ENCODE peak calls at places on chromosome 5, in eight cellular contexts. One of them, this sample, is unnamed. For H3K9me3, the result is how much of the 10 kb centered on the place peaks cover.

GRCh38 chr5:28574616-28575015 is 1536.2 kb upstream of the CDH9 start:
- DNase-seq in CD8-positive, alpha-beta memory T cell: no peak
- DNase-seq in transverse colon: no peak
- DNase-seq in right cardiac atrium: no peak
- DNase-seq in CD8-positive, alpha-beta T cell: no peak
- DNase-seq in A549: no peak
- DNase-seq in ovary: no peak
- DNase-seq in stomach: no peak
- DNase-seq in this sample: no peak

GRCh38 chr5:107455111-107455544 is 215.6 kb downstream of the EFNA5 start:
- DNase-seq in right cardiac atrium: no peak
- DNase-seq in A549: no peak
- DNase-seq in CD8-positive, alpha-beta memory T cell: no peak
- DNase-seq in CD8-positive, alpha-beta T cell: no peak
- DNase-seq in ovary: no peak
- DNase-seq in stomach: no peak
- DNase-seq in transverse colon: no peak
- DNase-seq in this sample: no peak

GRCh38 chr5:57366744-57367143 is 115.9 kb downstream of the ACTBL2 start:
- DNase-seq in ovary: no peak
- DNase-seq in stomach: no peak
- DNase-seq in CD8-positive, alpha-beta memory T cell: no peak
- DNase-seq in CD8-positive, alpha-beta T cell: no peak
- DNase-seq in right cardiac atrium: no peak
- DNase-seq in transverse colon: no peak
- DNase-seq in A549: peak
- DNase-seq in this sample: no peak

GRCh38 chr5:7763621-7764072 is 87.3 kb downstream of the CFAP90 start:
- DNase-seq in right cardiac atrium: no peak
- DNase-seq in ovary: no peak
- DNase-seq in CD8-positive, alpha-beta memory T cell: no peak
- DNase-seq in transverse colon: no peak
- DNase-seq in CD8-positive, alpha-beta T cell: no peak
- DNase-seq in A549: no peak
- DNase-seq in stomach: no peak
- DNase-seq in this sample: no peak

GRCh38 chr5:10306806-10307205 is 896 bp downstream of the CMBL start:
- DNase-seq in ovary: no peak
- DNase-seq in CD8-positive, alpha-beta T cell: no peak
- DNase-seq in transverse colon: no peak
- DNase-seq in CD8-positive, alpha-beta memory T cell: no peak
- DNase-seq in stomach: no peak
- DNase-seq in right cardiac atrium: no peak
- DNase-seq in A549: no peak
- DNase-seq in this sample: no peak

GRCh38 chr5:147822686-147823491 is 8.6 kb downstream of the SPINK1 start:
- DNase-seq in CD8-positive, alpha-beta T cell: peak
- DNase-seq in CD8-positive, alpha-beta memory T cell: peak
- DNase-seq in ovary: peak
- DNase-seq in right cardiac atrium: peak
- DNase-seq in A549: peak
- DNase-seq in transverse colon: peak
- DNase-seq in stomach: peak
- DNase-seq in this sample: peak

GRCh38 chr5:171647043-171647899 is 138.3 kb upstream of the SMIM23 start:
- DNase-seq in A549: peak
- DNase-seq in CD8-positive, alpha-beta T cell: no peak
- DNase-seq in stomach: no peak
- DNase-seq in transverse colon: no peak
- DNase-seq in right cardiac atrium: no peak
- DNase-seq in CD8-positive, alpha-beta memory T cell: no peak
- DNase-seq in ovary: no peak
- DNase-seq in this sample: no peak

GRCh38 chr5:136132557-136133415 is at the start of gene SMAD5:
- DNase-seq in stomach: peak
- DNase-seq in right cardiac atrium: peak
- DNase-seq in CD8-positive, alpha-beta memory T cell: peak
- DNase-seq in transverse colon: peak
- DNase-seq in CD8-positive, alpha-beta T cell: peak
- DNase-seq in ovary: peak
- DNase-seq in A549: peak
- DNase-seq in this sample: peak

GRCh38 chr5:107361945-107362344 is 308.8 kb downstream of the EFNA5 start:
- DNase-seq in CD8-positive, alpha-beta T cell: no peak
- DNase-seq in CD8-positive, alpha-beta memory T cell: no peak
- DNase-seq in A549: peak
- DNase-seq in ovary: peak
- DNase-seq in right cardiac atrium: peak
- DNase-seq in stomach: no peak
- DNase-seq in transverse colon: no peak
- DNase-seq in this sample: no peak

GRCh38 chr5:147773587-147773986 is 8.9 kb downstream of the JAKMIP2 start:
- DNase-seq in transverse colon: no peak
- DNase-seq in right cardiac atrium: no peak
- DNase-seq in A549: no peak
- DNase-seq in CD8-positive, alpha-beta T cell: no peak
- DNase-seq in stomach: no peak
- DNase-seq in ovary: no peak
- DNase-seq in CD8-positive, alpha-beta memory T cell: no peak
- DNase-seq in this sample: no peak

GRCh38 chr5:151115272-151115905 is 34.6 kb upstream of the TNIP1 start:
- DNase-seq in CD8-positive, alpha-beta T cell: peak
- DNase-seq in A549: peak
- DNase-seq in CD8-positive, alpha-beta memory T cell: peak
- DNase-seq in stomach: peak
- DNase-seq in right cardiac atrium: peak
- DNase-seq in ovary: peak
- DNase-seq in transverse colon: peak
- DNase-seq in this sample: peak

GRCh38 chr5:73359395-73359794 is 89.2 kb downstream of the FOXD1 start:
- DNase-seq in A549: no peak
- DNase-seq in CD8-positive, alpha-beta memory T cell: no peak
- DNase-seq in transverse colon: no peak
- DNase-seq in stomach: no peak
- DNase-seq in ovary: no peak
- DNase-seq in right cardiac atrium: no peak
- DNase-seq in CD8-positive, alpha-beta T cell: no peak
- DNase-seq in this sample: no peak

GRCh38 chr5:68053202-68053601 is 162.4 kb upstream of the PIK3R1 start:
- DNase-seq in right cardiac atrium: no peak
- DNase-seq in CD8-positive, alpha-beta memory T cell: no peak
- DNase-seq in CD8-positive, alpha-beta T cell: no peak
- DNase-seq in stomach: no peak
- DNase-seq in A549: no peak
- DNase-seq in transverse colon: no peak
- DNase-seq in ovary: no peak
- DNase-seq in this sample: no peak

GRCh38 chr5:138900281-138900965 is 25.3 kb upstream of the LRRTM2 start:
- DNase-seq in stomach: no peak
- DNase-seq in A549: no peak
- DNase-seq in CD8-positive, alpha-beta memory T cell: no peak
- DNase-seq in CD8-positive, alpha-beta T cell: no peak
- DNase-seq in transverse colon: no peak
- DNase-seq in ovary: no peak
- DNase-seq in right cardiac atrium: no peak
- DNase-seq in this sample: no peak

GRCh38 chr5:112418412-112419049 is 546 bp downstream of the EPB41L4A start:
- DNase-seq in CD8-positive, alpha-beta memory T cell: no peak
- DNase-seq in CD8-positive, alpha-beta T cell: no peak
- DNase-seq in transverse colon: peak
- DNase-seq in ovary: peak
- DNase-seq in right cardiac atrium: no peak
- DNase-seq in stomach: no peak
- DNase-seq in A549: no peak
- DNase-seq in this sample: peak

GRCh38 chr5:112823656-112824055 is 37.4 kb upstream of the SRP19 start:
- DNase-seq in transverse colon: no peak
- DNase-seq in right cardiac atrium: no peak
- DNase-seq in ovary: no peak
- DNase-seq in CD8-positive, alpha-beta T cell: no peak
- DNase-seq in CD8-positive, alpha-beta memory T cell: no peak
- DNase-seq in A549: no peak
- DNase-seq in stomach: no peak
- DNase-seq in this sample: no peak

GRCh38 chr5:34587355-34588241 is 68.5 kb upstream of the RAI14 start:
- DNase-seq in right cardiac atrium: no peak
- DNase-seq in CD8-positive, alpha-beta memory T cell: no peak
- DNase-seq in A549: peak
- DNase-seq in transverse colon: no peak
- DNase-seq in ovary: no peak
- DNase-seq in stomach: no peak
- DNase-seq in CD8-positive, alpha-beta T cell: no peak
- DNase-seq in this sample: no peak

GRCh38 chr5:169248520-169248919 is 52.4 kb downstream of the SLIT3 start:
- DNase-seq in right cardiac atrium: no peak
- DNase-seq in ovary: no peak
- DNase-seq in CD8-positive, alpha-beta T cell: no peak
- DNase-seq in A549: no peak
- DNase-seq in CD8-positive, alpha-beta memory T cell: no peak
- DNase-seq in transverse colon: no peak
- DNase-seq in stomach: no peak
- DNase-seq in this sample: no peak

DNA sequence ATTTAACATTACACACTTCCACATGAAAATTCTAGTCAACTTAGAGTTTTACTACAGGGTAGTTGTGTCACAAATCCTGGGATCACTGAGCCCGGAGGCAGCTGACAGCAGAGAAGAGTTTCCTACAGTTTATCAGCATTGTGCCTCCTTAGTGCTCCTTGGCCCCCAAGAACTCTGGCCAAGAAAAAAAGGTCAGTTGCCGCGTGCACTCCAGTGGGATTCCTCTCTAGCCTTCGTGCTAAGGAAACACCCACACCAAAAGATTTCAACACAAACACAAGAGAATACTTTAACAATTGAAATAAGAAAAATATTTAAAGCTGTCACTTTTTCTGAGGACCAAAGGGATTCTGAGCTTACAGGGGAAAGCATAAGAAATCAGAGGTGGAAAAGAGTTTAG is 606.6 kb downstream of the RAB3C start:
- DNase-seq in ovary: no peak
- DNase-seq in transverse colon: no peak
- DNase-seq in CD8-positive, alpha-beta T cell: no peak
- DNase-seq in right cardiac atrium: peak
- DNase-seq in CD8-positive, alpha-beta memory T cell: no peak
- DNase-seq in A549: no peak
- DNase-seq in stomach: no peak
- DNase-seq in this sample: no peak
- H3K27ac ChIP-seq in ovary: no peak
- H3K27ac ChIP-seq in transverse colon: peak
- H3K27ac ChIP-seq in CD8-positive, alpha-beta T cell: no peak
- H3K27ac ChIP-seq in right cardiac atrium: peak
- H3K27ac ChIP-seq in CD8-positive, alpha-beta memory T cell: no peak
- H3K27ac ChIP-seq in A549: peak
- H3K27ac ChIP-seq in stomach: no peak
- H3K27ac ChIP-seq in this sample: peak

GRCh38 chr5:179453616-179454015 is 96.7 kb upstream of the RUFY1 start:
- DNase-seq in CD8-positive, alpha-beta memory T cell: no peak
- DNase-seq in right cardiac atrium: no peak
- DNase-seq in A549: no peak
- DNase-seq in transverse colon: no peak
- DNase-seq in ovary: no peak
- DNase-seq in stomach: no peak
- DNase-seq in CD8-positive, alpha-beta T cell: no peak
- DNase-seq in this sample: no peak
- H3K9me3 ChIP-seq in CD8-positive, alpha-beta memory T cell: under half
- H3K9me3 ChIP-seq in right cardiac atrium: under half
- H3K9me3 ChIP-seq in A549: under half
- H3K9me3 ChIP-seq in transverse colon: under half
- H3K9me3 ChIP-seq in ovary: under half
- H3K9me3 ChIP-seq in stomach: under half
- H3K9me3 ChIP-seq in CD8-positive, alpha-beta T cell: under half
- H3K9me3 ChIP-seq in this sample: under half

GRCh38 chr5:87410941-87411340 is 1.8 kb downstream of the CCNH start:
- DNase-seq in transverse colon: no peak
- DNase-seq in right cardiac atrium: no peak
- DNase-seq in CD8-positive, alpha-beta T cell: no peak
- DNase-seq in stomach: no peak
- DNase-seq in ovary: no peak
- DNase-seq in A549: no peak
- DNase-seq in CD8-positive, alpha-beta memory T cell: no peak
- DNase-seq in this sample: no peak
- H3K4me3 ChIP-seq in transverse colon: no peak
- H3K4me3 ChIP-seq in right cardiac atrium: no peak
- H3K4me3 ChIP-seq in CD8-positive, alpha-beta T cell: no peak
- H3K4me3 ChIP-seq in stomach: peak
- H3K4me3 ChIP-seq in ovary: no peak
- H3K4me3 ChIP-seq in A549: peak
- H3K4me3 ChIP-seq in CD8-positive, alpha-beta memory T cell: no peak
- H3K4me3 ChIP-seq in this sample: peak

GRCh38 chr5:134507495-134507894 is 18.0 kb upstream of the JADE2 start:
- DNase-seq in stomach: no peak
- DNase-seq in right cardiac atrium: no peak
- DNase-seq in transverse colon: peak
- DNase-seq in CD8-positive, alpha-beta T cell: no peak
- DNase-seq in ovary: no peak
- DNase-seq in CD8-positive, alpha-beta memory T cell: no peak
- DNase-seq in A549: no peak
- DNase-seq in this sample: no peak
- H3K27ac ChIP-seq in stomach: peak
- H3K27ac ChIP-seq in right cardiac atrium: no peak
- H3K27ac ChIP-seq in transverse colon: peak
- H3K27ac ChIP-seq in CD8-positive, alpha-beta T cell: no peak
- H3K27ac ChIP-seq in ovary: no peak
- H3K27ac ChIP-seq in CD8-positive, alpha-beta memory T cell: no peak
- H3K27ac ChIP-seq in A549: peak
- H3K27ac ChIP-seq in this sample: peak